ENCODE peak calls at places on chromosomes 4 and X, in ten cellular contexts. W, X, E, F, C, U, I, V, B and O are unnamed samples.

GRCh38 chrX:9874483-9874882 is 88.3 kb downstream of the SHROOM2 start:
- DNase-seq in W (no peak), X (no peak), E (no peak), F (no peak), C (no peak), U (no peak), I (no peak), V (peak), B (no peak), O (no peak)

GRCh38 chr4:167234388-167234881 is at the start of gene SPOCK3:
- DNase-seq in W (peak), X (no peak), E (peak), F (no peak), C (no peak), U (no peak), I (peak), V (peak), B (no peak), O (no peak)

GRCh38 chr4:111984169-111984873 is 160.9 kb upstream of the FAM241A start:
- DNase-seq in W (no peak), X (no peak), E (no peak), F (no peak), C (no peak), U (no peak), I (no peak), V (no peak), B (no peak), O (no peak)

GRCh38 chrX:150587585-150588503 is 19.4 kb downstream of the MTM1 start:
- DNase-seq in W (no peak), X (peak), E (no peak), F (no peak), C (no peak), U (no peak), I (no peak), V (no peak), B (no peak), O (no peak)

GRCh38 chrX:38796926-38797325 is 4.3 kb upstream of the MID1IP1 start:
- DNase-seq in W (no peak), X (no peak), E (no peak), F (no peak), C (no peak), U (no peak), I (no peak), V (no peak), B (no peak), O (no peak)

GRCh38 chr4:39559641-39560040 is 32.4 kb upstream of the UGDH start:
- DNase-seq in W (peak), X (no peak), E (no peak), F (no peak), C (peak), U (no peak), I (no peak), V (no peak), B (no peak), O (no peak)

GRCh38 chr4:81503586-81503985 is 31.9 kb upstream of the RASGEF1B start:
- DNase-seq in W (no peak), X (no peak), E (no peak), F (no peak), C (no peak), U (no peak), I (no peak), V (no peak), B (no peak), O (no peak)

GRCh38 chr4:39179681-39180080 is 2.6 kb upstream of the WDR19 start:
- DNase-seq in W (no peak), X (no peak), E (no peak), F (no peak), C (no peak), U (no peak), I (no peak), V (no peak), B (no peak), O (no peak)

GRCh38 chr4:173917255-173917960 is 366.1 kb downstream of the FBXO8 start:
- DNase-seq in W (no peak), X (no peak), E (no peak), F (no peak), C (no peak), U (no peak), I (no peak), V (no peak), B (no peak), O (no peak)

GRCh38 chr4:127781303-127782024 is 658 bp upstream of the HSPA4L start:
- DNase-seq in W (peak), X (peak), E (peak), F (peak), C (peak), U (no peak), I (no peak), V (peak), B (no peak), O (no peak)

GRCh38 chr4:105139646-105140045 is 7.0 kb upstream of the TET2 start:
- DNase-seq in W (no peak), X (no peak), E (no peak), F (no peak), C (no peak), U (no peak), I (no peak), V (no peak), B (no peak), O (no peak)
- TF ChIP-seq CTCF in W (no peak), X (no peak), E (no peak), F (no peak), C (no peak), U (no peak), I (no peak), V (no peak), B (no peak), O (no peak)

DNA sequence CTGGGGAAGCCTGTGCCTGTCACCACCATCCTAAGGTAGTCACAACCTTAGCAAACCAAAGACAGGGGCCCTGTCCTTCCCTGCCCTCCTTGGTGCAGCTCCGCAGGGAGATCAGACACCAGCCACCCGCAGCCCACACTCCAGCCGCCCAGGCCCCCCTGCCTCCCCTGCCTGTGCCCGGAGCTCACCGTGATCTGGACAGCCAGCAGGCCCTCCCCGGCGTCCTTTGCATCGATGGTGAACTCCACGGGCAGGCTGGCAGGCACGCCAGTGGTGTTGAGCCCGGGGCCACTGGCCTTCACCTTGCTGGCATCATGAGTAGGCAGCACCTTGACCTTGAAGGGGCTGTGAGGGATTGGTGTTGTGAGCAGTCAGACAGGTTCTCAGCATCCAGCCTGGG is 16.4 kb downstream of the FLNA start:
- DNase-seq in W (no peak), X (no peak), E (no peak), F (no peak), C (no peak), U (no peak), I (no peak), V (no peak), B (no peak), O (no peak)
- TF ChIP-seq POLR2AphosphoS5 in W (no peak), X (no peak), E (no peak), F (peak), C (no peak), U (no peak), I (no peak), V (no peak), B (no peak), O (no peak)

GRCh38 chrX:53156207-53156596 is 62.3 kb downstream of the KANTR start:
- DNase-seq in W (no peak), X (no peak), E (no peak), F (no peak), C (no peak), U (no peak), I (no peak), V (no peak), B (no peak), O (no peak)

GRCh38 chrX:53163436-53163835 is 61.6 kb downstream of the KDM5C start:
- DNase-seq in W (no peak), X (no peak), E (no peak), F (no peak), C (no peak), U (no peak), I (no peak), V (no peak), B (no peak), O (no peak)

GRCh38 chrX:53159184-53159583 is 65.2 kb downstream of the KANTR start:
- DNase-seq in W (no peak), X (no peak), E (no peak), F (no peak), C (no peak), U (no peak), I (no peak), V (no peak), B (no peak), O (no peak)

GRCh38 chrX:53155512-53156206 is 61.7 kb downstream of the KANTR start:
- DNase-seq in W (no peak), X (no peak), E (no peak), F (no peak), C (no peak), U (no peak), I (no peak), V (no peak), B (no peak), O (no peak)

DNA sequence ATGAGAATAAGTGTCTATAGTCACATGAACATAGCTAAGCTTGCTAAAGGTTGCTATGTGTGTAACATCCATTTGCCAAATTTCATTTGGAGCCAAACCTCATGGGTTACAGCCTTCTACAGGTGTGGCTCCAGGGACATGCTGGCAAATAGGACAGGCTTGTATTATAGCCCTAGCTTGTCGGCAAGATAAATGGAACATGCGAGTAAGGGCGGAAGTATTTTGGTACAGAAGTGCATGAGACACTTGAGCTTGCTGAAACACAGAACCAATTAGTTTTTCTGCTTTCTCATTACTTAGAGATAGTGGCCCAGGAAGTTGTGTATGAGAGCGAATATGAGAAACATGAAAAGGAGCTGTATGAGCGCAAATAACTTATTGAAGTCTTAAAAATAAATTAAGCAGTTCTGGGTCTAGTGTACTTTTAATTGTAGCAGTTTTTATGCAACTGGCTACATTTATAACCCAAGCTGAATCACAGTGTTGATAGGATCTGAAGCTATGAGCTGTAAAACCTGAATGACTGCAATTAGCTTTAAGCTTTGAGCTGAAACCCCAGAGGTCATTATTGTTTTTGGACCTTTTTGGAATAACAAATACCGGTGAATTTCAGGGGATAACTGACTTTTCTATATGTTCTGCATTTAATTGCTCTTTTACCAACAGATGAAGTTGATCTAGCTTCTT is 64.6 kb downstream of the KDM5C start:
- DNase-seq in W (no peak), X (no peak), E (no peak), F (no peak), C (peak), U (no peak), I (no peak), V (peak), B (no peak), O (no peak)
- H3K27ac ChIP-seq in W (no peak), X (no peak), E (no peak), F (no peak), C (no peak), U (no peak), I (no peak), V (no peak), B (no peak), O (no peak)

GRCh38 chr4:34108456-34108855 is 2135.9 kb downstream of the ARAP2 start:
- DNase-seq in W (no peak), X (no peak), E (no peak), F (no peak), C (no peak), U (no peak), I (no peak), V (no peak), B (no peak), O (no peak)
- TF ChIP-seq CTCF in W (no peak), X (no peak), E (no peak), F (no peak), C (no peak), U (no peak), I (peak), V (no peak), B (no peak), O (no peak)

DNA sequence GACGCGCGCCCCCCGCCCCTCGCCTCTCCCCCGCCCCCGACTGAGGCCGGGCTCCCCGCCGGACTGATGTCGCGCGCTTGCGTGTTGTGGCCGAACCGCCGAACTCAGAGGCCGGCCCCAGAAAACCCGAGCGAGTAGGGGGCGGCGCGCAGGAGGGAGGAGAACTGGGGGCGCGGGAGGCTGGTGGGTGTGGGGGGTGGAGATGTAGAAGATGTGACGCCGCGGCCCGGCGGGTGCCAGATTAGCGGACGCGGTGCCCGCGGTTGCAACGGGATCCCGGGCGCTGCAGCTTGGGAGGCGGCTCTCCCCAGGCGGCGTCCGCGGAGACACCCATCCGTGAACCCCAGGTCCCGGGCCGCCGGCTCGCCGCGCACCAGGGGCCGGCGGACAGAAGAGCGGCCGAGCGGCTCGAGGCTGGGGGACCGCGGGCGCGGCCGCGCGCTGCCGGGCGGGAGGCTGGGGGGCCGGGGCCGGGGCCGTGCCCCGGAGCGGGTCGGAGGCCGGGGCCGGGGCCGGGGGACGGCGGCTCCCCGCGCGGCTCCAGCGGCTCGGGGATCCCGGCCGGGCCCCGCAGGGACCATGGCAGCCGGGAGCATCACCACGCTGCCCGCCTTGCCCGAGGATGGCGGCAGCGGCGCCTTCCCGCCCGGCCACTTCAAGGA is at the start of gene FGF2:
- DNase-seq in W (peak), X (peak), E (peak), F (peak), C (peak), U (no peak), I (no peak), V (peak), B (no peak), O (peak)
- TF ChIP-seq POLR2AphosphoS5 in W (peak), X (peak), E (peak), F (peak), C (peak), U (no peak), I (no peak), V (no peak), B (no peak), O (no peak)

GRCh38 chrX:28697732-28698131 is 110.5 kb downstream of the IL1RAPL1 start:
- DNase-seq in W (no peak), X (no peak), E (no peak), F (no peak), C (no peak), U (no peak), I (no peak), V (no peak), B (no peak), O (no peak)

GRCh38 chrX:28693101-28693500 is 105.9 kb downstream of the IL1RAPL1 start:
- DNase-seq in W (no peak), X (no peak), E (no peak), F (no peak), C (no peak), U (no peak), I (no peak), V (no peak), B (no peak), O (no peak)
- H3K27ac ChIP-seq in W (no peak), X (no peak), E (no peak), F (no peak), C (no peak), U (no peak), I (no peak), V (no peak), B (no peak), O (no peak)

GRCh38 chr4:87274327-87274726 is 48.4 kb downstream of the HSD17B13 start:
- DNase-seq in W (no peak), X (no peak), E (no peak), F (no peak), C (no peak), U (no peak), I (no peak), V (no peak), B (no peak), O (no peak)

GRCh38 chr4:87268401-87268800 is 48.0 kb upstream of the KLHL8 start:
- DNase-seq in W (no peak), X (no peak), E (no peak), F (no peak), C (no peak), U (no peak), I (no peak), V (no peak), B (no peak), O (no peak)

GRCh38 chr4:87266986-87267385 is 46.6 kb upstream of the KLHL8 start:
- DNase-seq in W (no peak), X (no peak), E (no peak), F (no peak), C (no peak), U (no peak), I (no peak), V (no peak), B (no peak), O (no peak)

GRCh38 chr4:87270825-87271224 is 50.4 kb upstream of the KLHL8 start:
- DNase-seq in W (no peak), X (no peak), E (no peak), F (no peak), C (no peak), U (no peak), I (no peak), V (no peak), B (no peak), O (no peak)

DNA sequence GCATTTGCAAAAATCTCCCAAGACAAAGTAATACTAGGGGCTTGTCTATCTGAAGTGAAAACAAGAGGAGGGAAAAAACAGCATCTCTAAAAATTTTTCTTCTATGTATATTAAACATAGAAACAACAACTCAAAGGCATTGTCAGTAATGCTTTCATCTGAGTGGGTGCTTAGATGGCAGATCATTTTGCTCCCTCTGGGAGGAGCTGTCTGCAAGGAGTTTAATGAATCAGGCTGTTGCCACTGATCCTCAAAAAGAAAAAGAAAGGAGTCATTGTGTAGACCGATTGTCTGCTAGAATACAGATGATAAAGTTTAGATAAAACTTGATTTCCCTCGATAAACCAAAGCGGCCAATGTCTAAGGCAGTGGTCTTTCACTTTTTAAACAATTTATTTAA is 49.7 kb upstream of the KLHL8 start:
- DNase-seq in W (no peak), X (peak), E (no peak), F (no peak), C (no peak), U (no peak), I (peak), V (peak), B (no peak), O (peak)
- TF ChIP-seq CTCF in W (no peak), X (peak), E (no peak), F (no peak), C (peak), U (peak), I (peak), V (no peak), B (peak), O (peak)

DNA sequence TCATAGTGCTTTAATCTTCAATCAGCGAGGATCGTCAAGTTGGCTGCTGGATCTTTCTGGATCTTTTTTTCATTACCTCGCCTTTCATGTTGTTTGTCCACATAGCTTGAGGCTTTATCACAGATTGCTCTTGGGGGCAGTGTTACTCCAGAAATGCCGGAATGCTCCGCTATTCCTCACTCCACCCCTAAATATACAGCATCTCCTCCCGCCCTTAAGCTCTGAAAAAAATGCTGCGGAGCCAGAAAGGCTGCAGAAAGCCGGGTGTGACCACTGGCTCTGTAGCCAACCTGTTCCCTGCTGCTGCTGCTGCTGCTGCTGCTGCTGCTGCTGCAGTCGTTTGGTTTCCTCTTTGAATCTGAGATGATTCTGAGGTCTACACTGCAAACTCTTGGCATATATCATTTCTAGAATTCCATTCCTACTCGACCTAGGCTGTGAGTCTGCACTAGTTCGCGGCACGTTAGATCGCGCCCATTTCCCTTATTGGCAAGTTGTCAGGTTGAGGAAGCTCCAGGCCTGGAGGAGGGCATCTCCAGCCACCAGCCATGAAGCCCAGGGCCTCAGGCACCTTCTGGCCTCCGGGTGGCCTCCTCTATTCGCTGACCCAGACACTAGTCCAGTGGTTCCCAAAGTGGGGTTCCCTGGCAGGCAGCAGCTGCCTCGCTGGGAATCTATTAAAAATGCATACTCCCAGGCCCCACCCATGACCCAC is 34.2 kb downstream of the WDR13 start:
- DNase-seq in W (peak), X (peak), E (peak), F (peak), C (peak), U (peak), I (peak), V (peak), B (peak), O (peak)
- TF ChIP-seq POLR2AphosphoS5 in W (peak), X (no peak), E (peak), F (no peak), C (no peak), U (no peak), I (peak), V (peak), B (no peak), O (no peak)